ENCODE peak calls at places on chromosomes 6 and 20, in five cellular contexts. F, X, M, P and R are unnamed samples.

GRCh38 chr6:136793348-136793747 is 1.1 kb upstream of the MAP3K5 start:
- DNase-seq in F (no peak), X (no peak), M (no peak), P (no peak), R (no peak)

GRCh38 chr6:17930321-17930993 is 57.0 kb downstream of the KIF13A start:
- DNase-seq in F (no peak), X (no peak), M (no peak), P (no peak), R (no peak)

GRCh38 chr6:52975580-52975979 is 19.5 kb downstream of the GSTA4 start:
- DNase-seq in F (no peak), X (no peak), M (no peak), P (no peak), R (no peak)

GRCh38 chr6:158266131-158266530 is 46.1 kb upstream of the TULP4 start:
- DNase-seq in F (no peak), X (no peak), M (no peak), P (no peak), R (no peak)

GRCh38 chr6:119727504-119728219 is 378.1 kb upstream of the MAN1A1 start:
- DNase-seq in F (no peak), X (no peak), M (no peak), P (no peak), R (no peak)

GRCh38 chr20:24587384-24588046 is 118.1 kb downstream of the SYNDIG1 start:
- DNase-seq in F (no peak), X (no peak), M (peak; percentile 22), P (no peak), R (no peak)

GRCh38 chr20:44069203-44069931 is 117.6 kb downstream of the JPH2 start:
- DNase-seq in F (peak; percentile 49), X (no peak), M (no peak), P (no peak), R (no peak)

GRCh38 chr6:31597006-31597405 is 4.2 kb upstream of the NCR3 start:
- DNase-seq in F (no peak), X (no peak), M (no peak), P (peak; percentile 24), R (no peak)

GRCh38 chr6:43436577-43437282 is 9.4 kb downstream of the ABCC10 start:
- DNase-seq in F (no peak), X (no peak), M (no peak), P (no peak), R (no peak)

GRCh38 chr6:89385156-89385667 is 26.9 kb downstream of the RRAGD start:
- DNase-seq in F (no peak), X (no peak), M (no peak), P (no peak), R (no peak)

GRCh38 chr6:35048031-35048613 is 93.0 kb downstream of the TCP11 start:
- DNase-seq in F (no peak), X (no peak), M (no peak), P (no peak), R (no peak)